ENCODE peak calls at places on chromosomes 1 and 21, in five cellular contexts. N, R, I, D and O are unnamed samples.

GRCh38 chr1:234699795-234700665 is 90.1 kb upstream of the IRF2BP2 start:
- DNase-seq in N (no peak), R (peak), I (no peak), D (no peak), O (no peak)

GRCh38 chr21:42062543-42063022 is 8.5 kb upstream of the UMODL1 start:
- DNase-seq in N (no peak), R (no peak), I (peak), D (no peak), O (peak)

GRCh38 chr1:227913969-227914791 is 33.6 kb downstream of the WNT9A start:
- DNase-seq in N (no peak), R (no peak), I (no peak), D (no peak), O (no peak)

GRCh38 chr1:1432951-1433803 is 2.3 kb upstream of the VWA1 start:
- DNase-seq in N (peak), R (peak), I (no peak), D (peak), O (no peak)

GRCh38 chr1:45968941-45969666 is 163.3 kb downstream of the PIK3R3 start:
- DNase-seq in N (no peak), R (no peak), I (no peak), D (no peak), O (no peak)

GRCh38 chr1:89198081-89198480 is 661 bp downstream of the GBP4 start:
- DNase-seq in N (no peak), R (no peak), I (no peak), D (no peak), O (no peak)

GRCh38 chr1:223748405-223748772 is 36.0 kb downstream of the CAPN2 start:
- DNase-seq in N (no peak), R (no peak), I (no peak), D (no peak), O (no peak)

GRCh38 chr21:35614412-35614901 is 445.9 kb downstream of the SETD4 start:
- DNase-seq in N (no peak), R (peak), I (no peak), D (no peak), O (no peak)

GRCh38 chr21:43775190-43775589 is 918 bp downstream of the CSTB start:
- DNase-seq in N (no peak), R (no peak), I (no peak), D (no peak), O (no peak)

GRCh38 chr1:160108888-160109662 is 6.5 kb upstream of the ATP1A2 start:
- DNase-seq in N (no peak), R (no peak), I (peak), D (peak), O (no peak)

GRCh38 chr1:154943649-154944421 is 7.3 kb upstream of the PMVK start:
- DNase-seq in N (no peak), R (no peak), I (peak), D (no peak), O (no peak)

GRCh38 chr1:157994704-157995540 is 1.5 kb downstream of the KIRREL1 start:
- DNase-seq in N (no peak), R (peak), I (no peak), D (no peak), O (no peak)

GRCh38 chr1:156704930-156705320 is 458 bp downstream of the CRABP2 start:
- DNase-seq in N (no peak), R (peak), I (no peak), D (peak), O (no peak)

GRCh38 chr1:182170941-182171461 is 109.5 kb upstream of the ZNF648 start:
- DNase-seq in N (no peak), R (no peak), I (no peak), D (no peak), O (no peak)

GRCh38 chr1:11286735-11287410 is 13.9 kb downstream of the UBIAD1 start:
- DNase-seq in N (no peak), R (no peak), I (no peak), D (no peak), O (no peak)

GRCh38 chr1:55781944-55782482 is 566.8 kb upstream of the USP24 start:
- DNase-seq in N (no peak), R (peak), I (no peak), D (peak), O (no peak)

GRCh38 chr1:153697873-153698647 is 19.6 kb downstream of the NPR1 start:
- DNase-seq in N (peak), R (no peak), I (no peak), D (peak), O (no peak)

GRCh38 chr1:28091043-28091781 is 2.8 kb upstream of the EYA3 start:
- DNase-seq in N (peak), R (peak), I (peak), D (peak), O (peak)

GRCh38 chr1:10612446-10613160 is 137.9 kb downstream of the PEX14 start:
- DNase-seq in N (no peak), R (no peak), I (no peak), D (no peak), O (no peak)

GRCh38 chr1:74245168-74245753 is 10.1 kb downstream of the TNNI3K start:
- DNase-seq in N (no peak), R (no peak), I (no peak), D (no peak), O (no peak)

GRCh38 chr1:220323717-220324116 is 51.5 kb upstream of the RAB3GAP2 start:
- DNase-seq in N (no peak), R (no peak), I (no peak), D (no peak), O (no peak)

GRCh38 chr1:39407889-39408640 is 83.4 kb upstream of the BMP8A start:
- DNase-seq in N (no peak), R (no peak), I (no peak), D (peak), O (no peak)

GRCh38 chr1:216119600-216119999 is 303.6 kb downstream of the USH2A start:
- DNase-seq in N (no peak), R (peak), I (peak), D (no peak), O (no peak)

GRCh38 chr1:205568469-205569361 is 63.1 kb downstream of the ELK4 start:
- DNase-seq in N (no peak), R (no peak), I (no peak), D (no peak), O (peak)

GRCh38 chr1:207128336-207128921 is 24.4 kb downstream of the C4BPA start:
- DNase-seq in N (no peak), R (no peak), I (no peak), D (no peak), O (no peak)

GRCh38 chr1:94929351-94929814 is 2.5 kb upstream of the CNN3 start:
- DNase-seq in N (peak), R (no peak), I (no peak), D (peak), O (no peak)

GRCh38 chr1:155717041-155717440 is 28.1 kb downstream of the DAP3 start:
- DNase-seq in N (no peak), R (no peak), I (peak), D (no peak), O (no peak)

GRCh38 chr1:236451796-236452373 is 57.8 kb downstream of the EDARADD start:
- DNase-seq in N (no peak), R (peak), I (peak), D (peak), O (no peak)
- TF ChIP-seq CTCF in N (no peak), R (peak), I (peak), D (peak), O (no peak)

GRCh38 chr1:31679676-31680230 is 24.1 kb downstream of the COL16A1 start:
- DNase-seq in N (no peak), R (no peak), I (no peak), D (no peak), O (no peak)
- TF ChIP-seq CTCF in N (no peak), R (no peak), I (peak), D (no peak), O (no peak)

GRCh38 chr21:38944903-38945302 is 139.2 kb downstream of the ETS2 start:
- DNase-seq in N (no peak), R (no peak), I (no peak), D (no peak), O (no peak)
- TF ChIP-seq CTCF in N (no peak), R (no peak), I (no peak), D (no peak), O (no peak)

GRCh38 chr1:21511579-21512522 is 2.6 kb downstream of the ALPL start:
- DNase-seq in N (peak), R (peak), I (no peak), D (peak), O (no peak)

GRCh38 chr1:21509351-21510112 is at the start of gene ALPL:
- DNase-seq in N (no peak), R (no peak), I (no peak), D (no peak), O (no peak)

GRCh38 chr1:21508580-21509350 is 458 bp upstream of the ALPL start:
- DNase-seq in N (peak), R (peak), I (peak), D (peak), O (peak)

GRCh38 chr1:21510885-21511578 is 1.8 kb downstream of the ALPL start:
- DNase-seq in N (no peak), R (no peak), I (no peak), D (no peak), O (no peak)

DNA sequence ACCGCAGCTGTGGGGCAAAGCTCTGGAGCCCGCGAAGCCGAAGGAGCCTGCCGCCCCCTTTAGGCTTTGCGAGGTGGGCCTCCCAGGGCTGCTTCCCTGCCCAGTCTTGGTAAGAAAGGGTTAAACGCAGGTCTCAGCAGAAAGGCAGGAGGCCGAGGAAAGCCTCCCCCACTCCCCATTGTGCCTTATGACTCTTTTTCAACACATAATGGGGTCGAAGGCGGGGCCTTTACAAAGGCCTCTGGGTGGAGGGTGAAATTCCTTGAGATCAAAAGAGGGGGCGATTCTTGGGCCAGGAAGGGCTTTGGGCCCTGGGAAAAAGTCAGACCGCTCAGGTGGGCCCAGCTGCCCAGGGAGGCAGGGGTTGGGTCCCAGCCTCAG is 880 bp downstream of the ALPL start:
- DNase-seq in N (no peak), R (no peak), I (no peak), D (no peak), O (no peak)
- TF ChIP-seq CTCF in N (no peak), R (no peak), I (no peak), D (no peak), O (no peak)

GRCh38 chr1:226250511-226250910 is 27.0 kb downstream of the MIXL1 start:
- DNase-seq in N (no peak), R (no peak), I (no peak), D (no peak), O (no peak)
- TF ChIP-seq CTCF in N (no peak), R (no peak), I (no peak), D (no peak), O (no peak)

GRCh38 chr1:147493349-147493748 is 48.0 kb upstream of the BCL9 start:
- DNase-seq in N (no peak), R (no peak), I (no peak), D (no peak), O (no peak)
- TF ChIP-seq CTCF in N (no peak), R (no peak), I (no peak), D (no peak), O (no peak)